ENCODE peak calls at places on chromosomes 7 and 10, in eight cellular contexts. N is Calu3, T is foreskin fibroblast, L is heart left ventricle, F is sigmoid colon, Y is choroid plexus epithelial cell, V is fibroblast of the aortic adventitia, I is stomach. O is an unnamed sample.

GRCh38 chr7:12570148-12570528 is 382 bp upstream of the SCIN start:
- DNase-seq in F (no peak), V (no peak), L (no peak), Y (no peak), N (peak; percentile 64), I (peak; percentile 48), T (no peak), O (no peak)

GRCh38 chr10:26909753-26910152 is 49.0 kb upstream of the ABI1 start:
- DNase-seq in Y (no peak), L (no peak), V (peak; percentile 33), T (no peak), N (no peak), I (no peak), F (no peak), O (no peak)

GRCh38 chr7:137928626-137929025 is 73.3 kb downstream of the CREB3L2 start:
- DNase-seq in I (no peak), T (no peak), F (no peak), Y (no peak), V (no peak), L (no peak), N (no peak), O (no peak)

GRCh38 chr10:19048479-19048878 is at the start of gene MALRD1:
- DNase-seq in V (no peak), F (no peak), T (no peak), N (no peak), L (no peak), I (no peak), Y (no peak), O (no peak)

GRCh38 chr10:110868981-110869380 is 2.7 kb upstream of the PDCD4 start:
- DNase-seq in V (no peak), Y (no peak), T (no peak), F (no peak), L (no peak), N (no peak), I (no peak), O (no peak)

GRCh38 chr10:130782467-130782866 is 529.1 kb downstream of the TCERG1L start:
- DNase-seq in I (no peak), T (no peak), V (no peak), L (no peak), N (no peak), Y (no peak), F (no peak), O (no peak)

GRCh38 chr7:137694405-137694804 is 152.4 kb downstream of the DGKI start:
- DNase-seq in T (peak; percentile 56), L (no peak), N (no peak), Y (no peak), F (no peak), I (no peak), V (no peak), O (no peak)

GRCh38 chr7:94315011-94315410 is 79.7 kb upstream of the COL1A2 start:
- DNase-seq in N (no peak), I (no peak), Y (no peak), V (no peak), L (no peak), T (no peak), F (no peak), O (no peak)

GRCh38 chr7:1854521-1855395 is 184.7 kb downstream of the ELFN1 start:
- DNase-seq in T (no peak), N (no peak), V (no peak), I (no peak), Y (no peak), L (no peak), F (peak; percentile 48), O (peak; percentile 81)

GRCh38 chr10:19629559-19629958 is 186.7 kb upstream of the PLXDC2 start:
- DNase-seq in Y (peak; percentile 93), F (peak; percentile 86), I (peak; percentile 27), V (peak; percentile 63), L (peak; percentile 69), N (peak; percentile 3), T (no peak), O (no peak)

GRCh38 chr10:97517778-97518561 is 19.2 kb downstream of the UBTD1 start:
- DNase-seq in F (no peak), L (no peak), Y (no peak), T (no peak), N (peak; percentile 41), V (no peak), I (no peak), O (no peak)

GRCh38 chr10:16442914-16443313 is 6.1 kb downstream of the PTER start:
- DNase-seq in L (no peak), Y (no peak), T (no peak), V (no peak), F (no peak), I (no peak), N (no peak), O (no peak)

GRCh38 chr7:65722361-65722792 is 150.5 kb upstream of the VKORC1L1 start:
- DNase-seq in I (peak; percentile 77), F (peak; percentile 70), Y (peak; percentile 47), V (peak; percentile 31), N (peak; percentile 70), L (peak; percentile 30), T (peak; percentile 3), O (no peak)

DNA sequence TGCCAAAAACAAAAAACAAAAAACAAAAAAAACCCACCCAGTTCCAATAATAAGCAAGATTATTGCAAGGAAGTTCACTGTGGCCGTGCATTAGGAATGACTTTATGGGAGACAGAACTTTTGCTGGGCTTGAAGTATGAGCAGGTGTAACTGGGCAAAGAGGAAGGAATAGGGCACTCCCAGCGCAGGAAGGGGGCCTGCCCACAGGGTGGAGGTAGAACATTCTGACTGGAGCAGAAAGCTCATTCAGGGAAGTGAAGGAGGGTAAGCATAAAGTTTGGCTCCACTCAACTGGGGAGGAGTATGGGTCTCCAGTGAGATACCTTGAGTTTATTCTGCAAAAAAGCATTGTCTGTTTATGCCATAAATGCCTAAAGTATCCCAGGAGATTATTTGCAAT is 42.1 kb upstream of the WIPF3 start:
- DNase-seq in N (peak; percentile 44), I (peak; percentile 55), Y (no peak), V (no peak), F (no peak), L (no peak), T (no peak), O (no peak)
- TF ChIP-seq CTCF in N (peak; percentile 22), I (no peak), Y (no peak), V (no peak), F (no peak), L (peak; percentile 9), T (no peak), O (peak; percentile 46)

GRCh38 chr7:46173526-46174191 is 252.6 kb upstream of the IGFBP3 start:
- DNase-seq in L (peak; percentile 56), I (peak; percentile 65), F (no peak), V (peak; percentile 70), T (no peak), Y (no peak), N (no peak), O (no peak)
- TF ChIP-seq CTCF in L (no peak), I (no peak), F (no peak), V (no peak), T (no peak), Y (no peak), N (no peak), O (no peak)

GRCh38 chr10:29583674-29584073 is 51.1 kb downstream of the SVIL start:
- DNase-seq in I (no peak), T (no peak), L (no peak), N (peak; percentile 24), Y (no peak), V (no peak), F (no peak), O (no peak)
- TF ChIP-seq CTCF in I (no peak), T (no peak), L (no peak), N (no peak), Y (no peak), V (no peak), F (no peak), O (no peak)

GRCh38 chr7:35555386-35555785 is 139.5 kb downstream of the HERPUD2 start:
- DNase-seq in Y (no peak), L (no peak), F (no peak), V (no peak), N (no peak), I (no peak), T (no peak), O (no peak)
- TF ChIP-seq CTCF in Y (no peak), L (no peak), F (no peak), V (no peak), N (no peak), I (no peak), T (no peak), O (no peak)

GRCh38 chr7:28065308-28065707 is 115.3 kb downstream of the JAZF1 start:
- DNase-seq in F (peak; percentile 77), N (no peak), L (no peak), Y (peak; percentile 79), I (no peak), V (peak; percentile 59), T (peak; percentile 67), O (no peak)

GRCh38 chr7:28061824-28062196 is 118.8 kb downstream of the JAZF1 start:
- DNase-seq in L (no peak), N (no peak), V (no peak), Y (peak; percentile 55), F (no peak), T (no peak), I (no peak), O (no peak)

GRCh38 chr7:28060371-28060950 is 120.1 kb downstream of the JAZF1 start:
- DNase-seq in F (no peak), V (no peak), L (no peak), Y (no peak), T (no peak), N (no peak), I (no peak), O (no peak)

GRCh38 chr7:28065721-28066285 is 114.8 kb downstream of the JAZF1 start:
- DNase-seq in L (no peak), F (no peak), Y (no peak), T (no peak), V (no peak), N (no peak), I (no peak), O (no peak)

GRCh38 chr7:28062197-28062988 is 118.2 kb downstream of the JAZF1 start:
- DNase-seq in T (peak; percentile 56), F (peak; percentile 90), I (peak; percentile 68), Y (peak; percentile 82), V (peak; percentile 64), L (peak; percentile 42), N (peak; percentile 91), O (no peak)
- TF ChIP-seq CTCF in T (peak; percentile 73), F (peak; percentile 68), I (peak; percentile 49), Y (peak; percentile 84), V (peak; percentile 71), L (peak; percentile 60), N (peak; percentile 88), O (peak; percentile 78)

DNA sequence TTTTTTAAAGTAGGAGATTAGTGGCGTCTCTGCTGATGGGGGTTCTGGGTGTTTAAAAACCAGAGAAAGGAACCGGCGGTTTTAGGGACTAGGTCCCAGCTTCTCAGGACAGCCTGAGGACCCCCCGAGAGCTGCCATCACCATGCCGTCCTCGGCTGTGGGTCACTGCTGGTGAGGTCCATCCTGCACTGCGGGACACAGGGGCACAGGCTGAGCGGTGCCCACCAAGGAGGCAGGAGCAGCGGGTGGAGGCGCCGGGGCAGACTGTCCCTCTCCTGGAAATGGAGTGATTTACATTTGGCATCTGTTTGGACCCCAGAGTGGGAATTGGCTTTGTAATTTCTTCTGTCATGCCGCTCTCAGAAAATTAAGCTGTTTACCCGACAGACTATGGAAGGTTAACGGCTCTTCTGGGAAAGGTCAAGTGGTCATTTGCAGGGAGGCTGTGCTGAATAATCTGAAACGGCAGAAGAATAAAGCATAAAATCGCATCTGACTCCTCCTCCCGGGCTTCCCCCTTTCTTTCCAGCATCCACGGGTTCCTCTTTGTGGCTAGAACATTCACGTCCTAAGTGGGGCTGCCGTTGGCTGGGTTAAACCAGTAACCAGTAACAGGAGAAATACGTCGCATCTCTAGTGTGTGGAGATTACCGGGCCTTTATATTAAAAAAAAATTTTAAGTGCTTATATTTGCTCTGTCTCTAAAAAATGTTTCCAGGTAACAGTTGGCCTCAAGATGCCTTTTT is 31.7 kb downstream of the LHPP start:
- DNase-seq in F (no peak), V (no peak), I (no peak), N (no peak), L (no peak), Y (no peak), T (no peak), O (no peak)
- TF ChIP-seq CTCF in F (no peak), V (no peak), I (no peak), N (no peak), L (no peak), Y (no peak), T (no peak), O (no peak)

O was measured in chondrocyte.